ENCODE peak calls at places on chromosome 14, in eight cellular contexts. One of them, this sample, is unnamed.

GRCh38 chr14:59755388-59755787 is 115.2 kb downstream of the RTN1 start:
- DNase-seq in stimulated activated naive CD4-positive, alpha-beta T cell: no peak
- DNase-seq in AG08396: no peak
- DNase-seq in adrenal gland: no peak
- DNase-seq in suprapubic skin: no peak
- DNase-seq in right lobe of liver: no peak
- DNase-seq in stimulated activated CD4-positive, alpha-beta T cell treated with anti-CD3 and anti-CD28 coated beads, TNF-alpha, amount 100 ng/mL, for 48 hours: no peak
- DNase-seq in cardiac fibroblast: no peak
- DNase-seq in this sample: no peak

GRCh38 chr14:59314019-59314608 is 125.6 kb downstream of the DAAM1 start:
- DNase-seq in adrenal gland: no peak
- DNase-seq in AG08396: no peak
- DNase-seq in cardiac fibroblast: no peak
- DNase-seq in stimulated activated CD4-positive, alpha-beta T cell treated with anti-CD3 and anti-CD28 coated beads, TNF-alpha, amount 100 ng/mL, for 48 hours: no peak
- DNase-seq in stimulated activated naive CD4-positive, alpha-beta T cell: no peak
- DNase-seq in suprapubic skin: no peak
- DNase-seq in right lobe of liver: peak
- DNase-seq in this sample: no peak

GRCh38 chr14:96279564-96279963 is 23.6 kb downstream of the BDKRB1 start:
- DNase-seq in stimulated activated CD4-positive, alpha-beta T cell treated with anti-CD3 and anti-CD28 coated beads, TNF-alpha, amount 100 ng/mL, for 48 hours: no peak
- DNase-seq in right lobe of liver: no peak
- DNase-seq in adrenal gland: no peak
- DNase-seq in stimulated activated naive CD4-positive, alpha-beta T cell: no peak
- DNase-seq in AG08396: no peak
- DNase-seq in cardiac fibroblast: peak
- DNase-seq in suprapubic skin: no peak
- DNase-seq in this sample: no peak

GRCh38 chr14:93937519-93937918 is 10.4 kb downstream of the FAM181A start:
- DNase-seq in cardiac fibroblast: no peak
- DNase-seq in stimulated activated CD4-positive, alpha-beta T cell treated with anti-CD3 and anti-CD28 coated beads, TNF-alpha, amount 100 ng/mL, for 48 hours: no peak
- DNase-seq in suprapubic skin: no peak
- DNase-seq in adrenal gland: no peak
- DNase-seq in stimulated activated naive CD4-positive, alpha-beta T cell: no peak
- DNase-seq in right lobe of liver: no peak
- DNase-seq in AG08396: no peak
- DNase-seq in this sample: no peak

GRCh38 chr14:67268456-67269115 is 27.4 kb downstream of the PALS1 start:
- DNase-seq in stimulated activated naive CD4-positive, alpha-beta T cell: no peak
- DNase-seq in right lobe of liver: no peak
- DNase-seq in AG08396: no peak
- DNase-seq in stimulated activated CD4-positive, alpha-beta T cell treated with anti-CD3 and anti-CD28 coated beads, TNF-alpha, amount 100 ng/mL, for 48 hours: no peak
- DNase-seq in suprapubic skin: no peak
- DNase-seq in cardiac fibroblast: peak
- DNase-seq in adrenal gland: no peak
- DNase-seq in this sample: no peak

GRCh38 chr14:74419086-74419485 is 6.9 kb downstream of the SYNDIG1L start:
- DNase-seq in cardiac fibroblast: no peak
- DNase-seq in stimulated activated CD4-positive, alpha-beta T cell treated with anti-CD3 and anti-CD28 coated beads, TNF-alpha, amount 100 ng/mL, for 48 hours: no peak
- DNase-seq in adrenal gland: no peak
- DNase-seq in AG08396: no peak
- DNase-seq in stimulated activated naive CD4-positive, alpha-beta T cell: no peak
- DNase-seq in suprapubic skin: no peak
- DNase-seq in right lobe of liver: no peak
- DNase-seq in this sample: no peak

GRCh38 chr14:22460461-22461195 is 128.4 kb downstream of the DAD1 start:
- DNase-seq in stimulated activated CD4-positive, alpha-beta T cell treated with anti-CD3 and anti-CD28 coated beads, TNF-alpha, amount 100 ng/mL, for 48 hours: no peak
- DNase-seq in stimulated activated naive CD4-positive, alpha-beta T cell: no peak
- DNase-seq in adrenal gland: no peak
- DNase-seq in AG08396: no peak
- DNase-seq in suprapubic skin: no peak
- DNase-seq in cardiac fibroblast: peak
- DNase-seq in right lobe of liver: no peak
- DNase-seq in this sample: no peak

GRCh38 chr14:34722723-34723545 is 8.5 kb upstream of the CFL2 start:
- DNase-seq in suprapubic skin: no peak
- DNase-seq in right lobe of liver: no peak
- DNase-seq in cardiac fibroblast: peak
- DNase-seq in stimulated activated CD4-positive, alpha-beta T cell treated with anti-CD3 and anti-CD28 coated beads, TNF-alpha, amount 100 ng/mL, for 48 hours: no peak
- DNase-seq in stimulated activated naive CD4-positive, alpha-beta T cell: peak
- DNase-seq in AG08396: peak
- DNase-seq in adrenal gland: peak
- DNase-seq in this sample: no peak

GRCh38 chr14:95322646-95323045 is 2.9 kb upstream of the CLMN start:
- DNase-seq in AG08396: no peak
- DNase-seq in stimulated activated CD4-positive, alpha-beta T cell treated with anti-CD3 and anti-CD28 coated beads, TNF-alpha, amount 100 ng/mL, for 48 hours: no peak
- DNase-seq in stimulated activated naive CD4-positive, alpha-beta T cell: no peak
- DNase-seq in cardiac fibroblast: no peak
- DNase-seq in suprapubic skin: no peak
- DNase-seq in right lobe of liver: no peak
- DNase-seq in adrenal gland: no peak
- DNase-seq in this sample: no peak

GRCh38 chr14:22836301-22837058 is at the start of gene MMP14:
- DNase-seq in suprapubic skin: peak
- DNase-seq in stimulated activated CD4-positive, alpha-beta T cell treated with anti-CD3 and anti-CD28 coated beads, TNF-alpha, amount 100 ng/mL, for 48 hours: no peak
- DNase-seq in stimulated activated naive CD4-positive, alpha-beta T cell: no peak
- DNase-seq in AG08396: peak
- DNase-seq in right lobe of liver: no peak
- DNase-seq in cardiac fibroblast: peak
- DNase-seq in adrenal gland: peak
- DNase-seq in this sample: no peak

GRCh38 chr14:53696217-53696965 is 260.2 kb downstream of the BMP4 start:
- DNase-seq in adrenal gland: no peak
- DNase-seq in cardiac fibroblast: no peak
- DNase-seq in right lobe of liver: no peak
- DNase-seq in stimulated activated naive CD4-positive, alpha-beta T cell: no peak
- DNase-seq in stimulated activated CD4-positive, alpha-beta T cell treated with anti-CD3 and anti-CD28 coated beads, TNF-alpha, amount 100 ng/mL, for 48 hours: no peak
- DNase-seq in AG08396: no peak
- DNase-seq in suprapubic skin: no peak
- DNase-seq in this sample: no peak

GRCh38 chr14:99036594-99037293 is 235.3 kb downstream of the BCL11B start:
- DNase-seq in right lobe of liver: peak
- DNase-seq in stimulated activated CD4-positive, alpha-beta T cell treated with anti-CD3 and anti-CD28 coated beads, TNF-alpha, amount 100 ng/mL, for 48 hours: no peak
- DNase-seq in stimulated activated naive CD4-positive, alpha-beta T cell: no peak
- DNase-seq in adrenal gland: peak
- DNase-seq in cardiac fibroblast: no peak
- DNase-seq in suprapubic skin: no peak
- DNase-seq in AG08396: no peak
- DNase-seq in this sample: no peak

GRCh38 chr14:85420707-85421106 is 109.2 kb upstream of the FLRT2 start:
- DNase-seq in AG08396: no peak
- DNase-seq in stimulated activated CD4-positive, alpha-beta T cell treated with anti-CD3 and anti-CD28 coated beads, TNF-alpha, amount 100 ng/mL, for 48 hours: no peak
- DNase-seq in cardiac fibroblast: no peak
- DNase-seq in adrenal gland: no peak
- DNase-seq in suprapubic skin: no peak
- DNase-seq in stimulated activated naive CD4-positive, alpha-beta T cell: no peak
- DNase-seq in right lobe of liver: no peak
- DNase-seq in this sample: no peak

GRCh38 chr14:73815849-73816816 is 35.5 kb upstream of the PTGR2 start:
- DNase-seq in adrenal gland: no peak
- DNase-seq in AG08396: no peak
- DNase-seq in right lobe of liver: no peak
- DNase-seq in cardiac fibroblast: no peak
- DNase-seq in suprapubic skin: no peak
- DNase-seq in stimulated activated CD4-positive, alpha-beta T cell treated with anti-CD3 and anti-CD28 coated beads, TNF-alpha, amount 100 ng/mL, for 48 hours: no peak
- DNase-seq in stimulated activated naive CD4-positive, alpha-beta T cell: no peak
- DNase-seq in this sample: no peak

GRCh38 chr14:55071870-55072640 is 20.6 kb downstream of the MAPK1IP1L start:
- DNase-seq in stimulated activated naive CD4-positive, alpha-beta T cell: peak
- DNase-seq in suprapubic skin: no peak
- DNase-seq in AG08396: peak
- DNase-seq in right lobe of liver: no peak
- DNase-seq in adrenal gland: no peak
- DNase-seq in stimulated activated CD4-positive, alpha-beta T cell treated with anti-CD3 and anti-CD28 coated beads, TNF-alpha, amount 100 ng/mL, for 48 hours: no peak
- DNase-seq in cardiac fibroblast: peak
- DNase-seq in this sample: no peak

GRCh38 chr14:75379246-75379929 is 48.4 kb upstream of the JDP2 start:
- DNase-seq in right lobe of liver: no peak
- DNase-seq in cardiac fibroblast: no peak
- DNase-seq in stimulated activated naive CD4-positive, alpha-beta T cell: no peak
- DNase-seq in adrenal gland: no peak
- DNase-seq in AG08396: no peak
- DNase-seq in stimulated activated CD4-positive, alpha-beta T cell treated with anti-CD3 and anti-CD28 coated beads, TNF-alpha, amount 100 ng/mL, for 48 hours: no peak
- DNase-seq in suprapubic skin: no peak
- DNase-seq in this sample: no peak

GRCh38 chr14:73221945-73222344 is 15.4 kb upstream of the PAPLN start:
- DNase-seq in stimulated activated naive CD4-positive, alpha-beta T cell: no peak
- DNase-seq in suprapubic skin: no peak
- DNase-seq in adrenal gland: no peak
- DNase-seq in cardiac fibroblast: no peak
- DNase-seq in right lobe of liver: no peak
- DNase-seq in AG08396: peak
- DNase-seq in stimulated activated CD4-positive, alpha-beta T cell treated with anti-CD3 and anti-CD28 coated beads, TNF-alpha, amount 100 ng/mL, for 48 hours: no peak
- DNase-seq in this sample: no peak

GRCh38 chr14:101077511-101078074 is 174.1 kb upstream of the RTL1 start:
- DNase-seq in right lobe of liver: peak
- DNase-seq in suprapubic skin: peak
- DNase-seq in AG08396: no peak
- DNase-seq in stimulated activated CD4-positive, alpha-beta T cell treated with anti-CD3 and anti-CD28 coated beads, TNF-alpha, amount 100 ng/mL, for 48 hours: no peak
- DNase-seq in cardiac fibroblast: peak
- DNase-seq in adrenal gland: peak
- DNase-seq in stimulated activated naive CD4-positive, alpha-beta T cell: no peak
- DNase-seq in this sample: no peak

GRCh38 chr14:33768458-33768830 is 182.4 kb downstream of the EGLN3 start:
- DNase-seq in adrenal gland: no peak
- DNase-seq in suprapubic skin: no peak
- DNase-seq in AG08396: no peak
- DNase-seq in right lobe of liver: no peak
- DNase-seq in stimulated activated CD4-positive, alpha-beta T cell treated with anti-CD3 and anti-CD28 coated beads, TNF-alpha, amount 100 ng/mL, for 48 hours: no peak
- DNase-seq in cardiac fibroblast: peak
- DNase-seq in stimulated activated naive CD4-positive, alpha-beta T cell: no peak
- DNase-seq in this sample: no peak

GRCh38 chr14:53894456-53894855 is 62.2 kb downstream of the BMP4 start:
- DNase-seq in adrenal gland: no peak
- DNase-seq in suprapubic skin: no peak
- DNase-seq in cardiac fibroblast: peak
- DNase-seq in stimulated activated CD4-positive, alpha-beta T cell treated with anti-CD3 and anti-CD28 coated beads, TNF-alpha, amount 100 ng/mL, for 48 hours: no peak
- DNase-seq in AG08396: peak
- DNase-seq in right lobe of liver: no peak
- DNase-seq in stimulated activated naive CD4-positive, alpha-beta T cell: no peak
- DNase-seq in this sample: peak